ENCODE peak calls at places on chromosomes 12 and 14, in seven cellular contexts. One of them, this sample, is unnamed.

GRCh38 chr12:12157424-12157823 is 86.7 kb downstream of the BCL2L14 start:
- DNase-seq in IMR-90: no peak
- DNase-seq in stimulated activated naive CD8-positive, alpha-beta T cell treated with anti-CD3 and anti-CD28 coated beads, Interleukin-15, Interleukin-2, amounts not matched to agents 100 U/mL and 50 U/mL, for 24 hours: no peak
- DNase-seq in amygdala: no peak
- DNase-seq in choroid plexus epithelial cell: no peak
- DNase-seq in aorta: no peak
- DNase-seq in NCI-H82: no peak
- DNase-seq in this sample: no peak

GRCh38 chr12:85993746-85994145 is 119.7 kb downstream of the NTS start:
- DNase-seq in amygdala: no peak
- DNase-seq in aorta: no peak
- DNase-seq in stimulated activated naive CD8-positive, alpha-beta T cell treated with anti-CD3 and anti-CD28 coated beads, Interleukin-15, Interleukin-2, amounts not matched to agents 100 U/mL and 50 U/mL, for 24 hours: no peak
- DNase-seq in choroid plexus epithelial cell: no peak
- DNase-seq in NCI-H82: no peak
- DNase-seq in IMR-90: no peak
- DNase-seq in this sample: no peak

GRCh38 chr12:40697566-40698257 is 5.5 kb downstream of the CNTN1 start:
- DNase-seq in NCI-H82: peak
- DNase-seq in amygdala: no peak
- DNase-seq in choroid plexus epithelial cell: no peak
- DNase-seq in IMR-90: no peak
- DNase-seq in aorta: no peak
- DNase-seq in stimulated activated naive CD8-positive, alpha-beta T cell treated with anti-CD3 and anti-CD28 coated beads, Interleukin-15, Interleukin-2, amounts not matched to agents 100 U/mL and 50 U/mL, for 24 hours: no peak
- DNase-seq in this sample: no peak

GRCh38 chr14:31968107-31968810 is 108.8 kb upstream of the ARHGAP5 start:
- DNase-seq in amygdala: no peak
- DNase-seq in NCI-H82: no peak
- DNase-seq in choroid plexus epithelial cell: no peak
- DNase-seq in aorta: no peak
- DNase-seq in IMR-90: peak
- DNase-seq in stimulated activated naive CD8-positive, alpha-beta T cell treated with anti-CD3 and anti-CD28 coated beads, Interleukin-15, Interleukin-2, amounts not matched to agents 100 U/mL and 50 U/mL, for 24 hours: no peak
- DNase-seq in this sample: peak

GRCh38 chr14:22039938-22040780 is 366.5 kb upstream of the OR4E1 start:
- DNase-seq in NCI-H82: peak
- DNase-seq in IMR-90: no peak
- DNase-seq in stimulated activated naive CD8-positive, alpha-beta T cell treated with anti-CD3 and anti-CD28 coated beads, Interleukin-15, Interleukin-2, amounts not matched to agents 100 U/mL and 50 U/mL, for 24 hours: peak
- DNase-seq in aorta: no peak
- DNase-seq in choroid plexus epithelial cell: peak
- DNase-seq in amygdala: no peak
- DNase-seq in this sample: peak

GRCh38 chr14:104593710-104594121 is 10.9 kb downstream of the TMEM179 start:
- DNase-seq in choroid plexus epithelial cell: no peak
- DNase-seq in aorta: peak
- DNase-seq in IMR-90: no peak
- DNase-seq in stimulated activated naive CD8-positive, alpha-beta T cell treated with anti-CD3 and anti-CD28 coated beads, Interleukin-15, Interleukin-2, amounts not matched to agents 100 U/mL and 50 U/mL, for 24 hours: no peak
- DNase-seq in amygdala: no peak
- DNase-seq in NCI-H82: no peak
- DNase-seq in this sample: no peak

GRCh38 chr14:36245223-36245622 is 68.7 kb upstream of the PTCSC3 start:
- DNase-seq in amygdala: no peak
- DNase-seq in stimulated activated naive CD8-positive, alpha-beta T cell treated with anti-CD3 and anti-CD28 coated beads, Interleukin-15, Interleukin-2, amounts not matched to agents 100 U/mL and 50 U/mL, for 24 hours: no peak
- DNase-seq in NCI-H82: no peak
- DNase-seq in choroid plexus epithelial cell: no peak
- DNase-seq in aorta: no peak
- DNase-seq in IMR-90: no peak
- DNase-seq in this sample: no peak

GRCh38 chr14:80037349-80037748 is 174.0 kb downstream of the DIO2 start:
- DNase-seq in amygdala: no peak
- DNase-seq in aorta: no peak
- DNase-seq in choroid plexus epithelial cell: no peak
- DNase-seq in IMR-90: no peak
- DNase-seq in NCI-H82: peak
- DNase-seq in stimulated activated naive CD8-positive, alpha-beta T cell treated with anti-CD3 and anti-CD28 coated beads, Interleukin-15, Interleukin-2, amounts not matched to agents 100 U/mL and 50 U/mL, for 24 hours: no peak
- DNase-seq in this sample: no peak

GRCh38 chr14:99426265-99426664 is 54.4 kb downstream of the SETD3 start:
- DNase-seq in stimulated activated naive CD8-positive, alpha-beta T cell treated with anti-CD3 and anti-CD28 coated beads, Interleukin-15, Interleukin-2, amounts not matched to agents 100 U/mL and 50 U/mL, for 24 hours: no peak
- DNase-seq in aorta: no peak
- DNase-seq in amygdala: no peak
- DNase-seq in NCI-H82: peak
- DNase-seq in IMR-90: no peak
- DNase-seq in choroid plexus epithelial cell: no peak
- DNase-seq in this sample: no peak

GRCh38 chr12:2364566-2365165 is 311.9 kb downstream of the CACNA1C start:
- DNase-seq in amygdala: no peak
- DNase-seq in NCI-H82: no peak
- DNase-seq in IMR-90: no peak
- DNase-seq in aorta: no peak
- DNase-seq in stimulated activated naive CD8-positive, alpha-beta T cell treated with anti-CD3 and anti-CD28 coated beads, Interleukin-15, Interleukin-2, amounts not matched to agents 100 U/mL and 50 U/mL, for 24 hours: no peak
- DNase-seq in choroid plexus epithelial cell: no peak
- DNase-seq in this sample: peak

GRCh38 chr14:22994762-22995275 is 12.5 kb upstream of the AJUBA start:
- DNase-seq in amygdala: no peak
- DNase-seq in stimulated activated naive CD8-positive, alpha-beta T cell treated with anti-CD3 and anti-CD28 coated beads, Interleukin-15, Interleukin-2, amounts not matched to agents 100 U/mL and 50 U/mL, for 24 hours: peak
- DNase-seq in aorta: no peak
- DNase-seq in choroid plexus epithelial cell: peak
- DNase-seq in NCI-H82: peak
- DNase-seq in IMR-90: peak
- DNase-seq in this sample: peak